ENCODE peak calls at places on chromosomes 11 and 22, in seven cellular contexts. J is spleen, U is GM12878, F is transverse colon, N is breast epithelium, X is SK-N-SH, M is sigmoid colon. C is an unnamed sample.
A peak's percentile ranks its signal among the peaks of the same experiment; 100 is the strongest.

GRCh38 chr11:120108154-120108784 is 29.6 kb downstream of the TRIM29 start:
- DNase-seq in U (no peak), X (peak; percentile 95), M (peak; percentile 77), F (peak; percentile 75), N (peak; percentile 78), J (peak; percentile 88), C (no peak)

GRCh38 chr22:27274770-27275449 is 526.6 kb downstream of the MN1 start:
- DNase-seq in M (no peak), U (no peak), F (no peak), N (no peak), J (no peak), X (no peak), C (no peak)

GRCh38 chr22:28976588-28976987 is 85.0 kb downstream of the C22orf31 start:
- DNase-seq in J (no peak), M (no peak), F (no peak), N (no peak), X (no peak), U (no peak), C (no peak)

GRCh38 chr22:26674211-26675190 is 17.1 kb downstream of the MIAT start:
- DNase-seq in J (peak; percentile 84), N (no peak), F (peak; percentile 19), X (no peak), U (peak; percentile 37), M (no peak), C (no peak)

GRCh38 chr22:40348025-40348658 is 1.8 kb downstream of the ADSL start:
- DNase-seq in M (no peak), F (peak; percentile 63), X (peak; percentile 56), U (no peak), N (no peak), J (peak; percentile 84), C (no peak)

GRCh38 chr11:126175261-126175885 is 36.1 kb downstream of the RPUSD4 start:
- DNase-seq in F (no peak), J (peak; percentile 46), N (no peak), U (no peak), X (no peak), M (no peak), C (no peak)

GRCh38 chr11:92978226-92979111 is 9.0 kb downstream of the MTNR1B start:
- DNase-seq in N (no peak), M (no peak), U (no peak), X (peak; percentile 78), J (no peak), F (no peak), C (no peak)

GRCh38 chr11:19374189-19374588 is 133.4 kb upstream of the E2F8 start:
- DNase-seq in F (no peak), U (no peak), M (no peak), X (no peak), J (no peak), N (no peak), C (no peak)

GRCh38 chr11:71542856-71543743 is 5.1 kb upstream of the KRTAP5-9 start:
- DNase-seq in X (peak; percentile 38), M (no peak), U (peak; percentile 17), F (no peak), J (no peak), N (no peak), C (no peak)

GRCh38 chr11:65013130-65013691 is 749 bp upstream of the ARL2 start:
- DNase-seq in N (peak; percentile 90), M (peak; percentile 97), F (peak; percentile 96), J (peak; percentile 97), X (peak; percentile 95), U (no peak), C (peak; percentile 98)

GRCh38 chr11:130612291-130612802 is 163.9 kb downstream of the ADAMTS15 start:
- DNase-seq in J (no peak), X (no peak), M (no peak), N (no peak), F (no peak), U (no peak), C (no peak)

GRCh38 chr11:35007277-35007676 is 90.9 kb downstream of the PDHX start:
- DNase-seq in M (no peak), J (no peak), F (no peak), X (no peak), U (peak; percentile 80), N (no peak), C (no peak)

GRCh38 chr11:32422545-32422944 is 12.8 kb downstream of the WT1 start:
- DNase-seq in M (no peak), N (no peak), X (no peak), U (no peak), J (no peak), F (no peak), C (no peak)

GRCh38 chr11:32421992-32422391 is 13.3 kb downstream of the WT1 start:
- DNase-seq in M (no peak), J (no peak), X (no peak), F (no peak), N (no peak), U (no peak), C (no peak)

GRCh38 chr11:32420139-32420538 is 15.2 kb downstream of the WT1 start:
- DNase-seq in J (no peak), N (no peak), U (no peak), X (no peak), M (no peak), F (no peak), C (no peak)

GRCh38 chr11:32418836-32419235 is 16.5 kb downstream of the WT1 start:
- DNase-seq in N (no peak), M (no peak), U (no peak), F (no peak), J (no peak), X (no peak), C (no peak)

DNA sequence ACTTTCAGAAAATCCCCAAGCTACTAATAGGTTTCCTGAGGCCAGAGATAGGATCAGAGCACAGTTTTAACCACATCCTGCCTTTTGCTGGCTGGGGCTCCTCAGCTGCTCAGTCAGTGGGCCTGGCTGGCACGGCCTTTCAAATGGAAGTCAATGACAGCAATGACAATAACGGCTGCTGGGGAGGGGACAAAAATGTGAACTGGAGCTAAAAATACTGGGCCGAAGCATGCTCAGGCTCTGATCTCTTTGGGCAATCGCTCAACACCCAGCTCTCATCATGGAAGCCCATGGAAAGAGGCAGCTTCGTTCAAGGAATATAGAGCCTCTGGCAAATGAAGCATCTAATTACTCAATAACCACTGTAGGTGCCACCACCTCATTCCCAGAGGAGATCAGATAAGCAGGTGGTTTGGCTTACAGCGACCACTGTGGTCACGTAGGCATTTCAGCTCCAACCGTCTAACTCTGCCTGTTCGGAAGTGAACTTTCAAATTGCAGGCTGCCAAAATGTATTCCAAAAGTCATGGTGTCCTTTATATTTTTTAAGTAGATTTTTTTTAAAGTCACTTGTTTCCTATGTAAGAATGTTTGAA is 14.3 kb downstream of the WT1 start:
- DNase-seq in J (no peak), U (peak; percentile 55), M (no peak), X (peak; percentile 16), F (no peak), N (no peak), C (no peak)
- H3K4me1 ChIP-seq in J (peaks cover 7% of the 10 kb centered on the region), U (peaks cover 5% of the 10 kb centered on the region), M (no peaks in the 10 kb centered on the region), X (peaks cover 28% of the 10 kb centered on the region), F (no peaks in the 10 kb centered on the region), N (no peaks in the 10 kb centered on the region), C (no peaks in the 10 kb centered on the region)

GRCh38 chr11:74672332-74672955 is 58.8 kb downstream of the CHRDL2 start:
- DNase-seq in U (no peak), J (no peak), X (no peak), N (no peak), F (no peak), M (no peak), C (no peak)

GRCh38 chr11:74673956-74674355 is 57.3 kb downstream of the CHRDL2 start:
- DNase-seq in X (no peak), J (peak; percentile 37), N (peak; percentile 25), M (no peak), F (no peak), U (no peak), C (no peak)

GRCh38 chr11:74671520-74672196 is 59.6 kb downstream of the CHRDL2 start:
- DNase-seq in X (no peak), U (no peak), J (no peak), F (no peak), N (peak; percentile 42), M (no peak), C (no peak)

GRCh38 chr11:74675761-74676160 is 55.5 kb downstream of the CHRDL2 start:
- DNase-seq in U (no peak), F (no peak), N (no peak), J (no peak), X (no peak), M (no peak), C (no peak)

GRCh38 chr11:74672956-74673895 is 58.0 kb downstream of the CHRDL2 start:
- DNase-seq in F (peak; percentile 59), X (peak; percentile 77), N (peak; percentile 53), J (peak; percentile 46), U (no peak), M (peak; percentile 93), C (no peak)
- TF ChIP-seq POLR2AphosphoS5 in F (peak; percentile 52), X (no peak), N (peak; percentile 43), J (peak; percentile 60), U (no peak), M (peak; percentile 76), C (no peak)

GRCh38 chr22:37022483-37023337 is 3.2 kb downstream of the MPST start:
- DNase-seq in X (no peak), M (no peak), F (no peak), U (no peak), J (no peak), N (no peak), C (no peak)
- H3K4me1 ChIP-seq in X (peaks cover 12% of the 10 kb centered on the region), M (no peaks in the 10 kb centered on the region), F (peaks cover 65% of the 10 kb centered on the region), U (peaks cover 8% of the 10 kb centered on the region), J (peaks cover 50% of the 10 kb centered on the region), N (peaks cover 15% of the 10 kb centered on the region), C (peaks cover 46% of the 10 kb centered on the region)

DNA sequence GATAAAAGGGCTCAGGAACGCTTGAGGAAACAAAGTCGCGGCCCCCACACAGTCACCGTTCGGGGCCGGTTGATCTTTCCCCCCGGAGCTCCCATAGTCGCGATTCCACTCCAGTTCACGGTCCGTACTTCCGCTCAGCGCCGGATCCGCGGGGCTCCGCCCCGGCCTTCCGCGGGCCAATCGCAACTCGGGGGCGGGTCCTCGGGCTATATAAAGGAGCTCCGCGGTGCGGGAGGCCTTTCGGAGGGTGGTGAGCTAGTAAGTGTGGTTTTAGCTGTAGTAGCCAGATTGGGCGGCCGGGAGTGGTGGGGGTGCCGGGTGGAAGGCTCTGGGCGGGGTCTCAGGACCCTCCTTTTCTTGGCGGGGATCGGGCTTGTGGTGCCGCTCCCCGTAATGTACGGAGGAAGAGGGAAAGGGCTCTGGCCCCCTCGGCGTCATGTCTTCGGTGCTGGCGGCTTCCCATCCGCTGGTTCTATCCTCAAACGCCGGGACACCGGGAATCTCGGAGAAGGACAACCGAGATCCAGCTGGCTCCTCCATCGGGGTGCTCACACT is at the start of the genes C11orf98 and CSKMT:
- DNase-seq in F (peak; percentile 97), J (peak; percentile 98), M (peak; percentile 98), U (no peak), N (peak; percentile 97), X (peak; percentile 97), C (peak; percentile 98)
- TF ChIP-seq POLR2AphosphoS5 in F (peak; percentile 100), J (peak; percentile 100), M (peak; percentile 100), U (peak; percentile 100), N (peak; percentile 99), X (peak; percentile 100), C (peak; percentile 95)